ENCODE peak calls at places on chromosomes 13 and 19, in nine cellular contexts. Q is body of pancreas, E is WERI-Rb-1, J is thoracic aorta, B is neural progenitor cell, N is fibroblast of lung, P is cardiac muscle cell, A is mesendoderm, H is SJCRH30. M is an unnamed sample. For H3K36me3, the result is how much of the 10 kb centered on the place peaks cover.

GRCh38 chr13:55583953-55584593 is 1556.6 kb upstream of the PRR20A start:
- DNase-seq in Q (no peak), E (no peak), J (no peak), B (no peak), N (no peak), P (no peak), A (peak), H (no peak), M (no peak)

GRCh38 chr19:15467734-15468214 is 3.4 kb upstream of the RASAL3 start:
- DNase-seq in Q (no peak), E (no peak), J (no peak), B (no peak), N (no peak), P (no peak), A (no peak), H (no peak), M (no peak)

GRCh38 chr19:46840157-46840942 is 10.3 kb downstream of the AP2S1 start:
- DNase-seq in Q (peak), E (peak), J (no peak), B (peak), N (peak), P (peak), A (peak), H (peak), M (no peak)

GRCh38 chr19:42122691-42123607 is 9.3 kb downstream of the POU2F2 start:
- DNase-seq in Q (no peak), E (no peak), J (no peak), B (no peak), N (no peak), P (no peak), A (no peak), H (no peak), M (no peak)

GRCh38 chr13:105048685-105049084 is 1486.8 kb downstream of the EFNB2 start:
- DNase-seq in Q (no peak), E (peak), J (no peak), B (no peak), N (no peak), P (no peak), A (no peak), H (no peak), M (no peak)

GRCh38 chr13:78978381-78978998 is 319.5 kb upstream of the OBI1 start:
- DNase-seq in Q (peak), E (peak), J (no peak), B (peak), N (peak), P (peak), A (peak), H (peak), M (peak)

GRCh38 chr13:100535401-100536135 is 53.0 kb downstream of the GGACT start:
- DNase-seq in Q (no peak), E (no peak), J (no peak), B (no peak), N (peak), P (no peak), A (no peak), H (no peak), M (no peak)

GRCh38 chr13:97108535-97108910 is 113.6 kb upstream of the MBNL2 start:
- DNase-seq in Q (no peak), E (no peak), J (no peak), B (no peak), N (peak), P (no peak), A (no peak), H (no peak), M (no peak)

GRCh38 chr13:28492527-28493367 is 2.2 kb downstream of the FLT1 start:
- DNase-seq in Q (no peak), E (no peak), J (no peak), B (peak), N (no peak), P (peak), A (peak), H (no peak), M (peak)

GRCh38 chr19:11092181-11092538 is 2.9 kb downstream of the LDLR start:
- DNase-seq in Q (peak), E (no peak), J (no peak), B (no peak), N (peak), P (no peak), A (no peak), H (no peak), M (no peak)

GRCh38 chr19:45971260-45971902 is 2.3 kb downstream of the NOVA2 start:
- DNase-seq in Q (no peak), E (no peak), J (no peak), B (no peak), N (no peak), P (no peak), A (no peak), H (no peak), M (no peak)

GRCh38 chr13:23081246-23081645 is 99.5 kb upstream of the SGCG start:
- DNase-seq in Q (no peak), E (no peak), J (no peak), B (no peak), N (peak), P (no peak), A (no peak), H (no peak), M (no peak)

GRCh38 chr13:20525144-20525600 is 485 bp downstream of the CRYL1 start:
- DNase-seq in Q (peak), E (peak), J (no peak), B (peak), N (peak), P (peak), A (peak), H (no peak), M (no peak)

GRCh38 chr13:23467048-23467931 is 33.8 kb upstream of the SACS start:
- DNase-seq in Q (no peak), E (no peak), J (no peak), B (peak), N (peak), P (peak), A (no peak), H (peak), M (peak)

GRCh38 chr19:40165362-40165937 is 25.8 kb upstream of the MAP3K10 start:
- DNase-seq in Q (peak), E (peak), J (no peak), B (peak), N (peak), P (peak), A (peak), H (peak), M (no peak)

GRCh38 chr13:40164137-40164536 is 502.3 kb downstream of the FOXO1 start:
- DNase-seq in Q (no peak), E (no peak), J (no peak), B (no peak), N (peak), P (no peak), A (no peak), H (no peak), M (no peak)

GRCh38 chr13:112684041-112684440 is 5.8 kb upstream of the ATP11A start:
- DNase-seq in Q (no peak), E (no peak), J (no peak), B (no peak), N (no peak), P (no peak), A (no peak), H (no peak), M (no peak)

GRCh38 chr19:58033741-58034475 is at the start of gene ZSCAN1:
- DNase-seq in Q (peak), E (peak), J (no peak), B (peak), N (peak), P (peak), A (peak), H (peak), M (no peak)

GRCh38 chr19:45782820-45783785 is 813 bp upstream of the DMPK start:
- DNase-seq in Q (no peak), E (no peak), J (no peak), B (no peak), N (peak), P (peak), A (no peak), H (peak), M (peak)

GRCh38 chr13:43363156-43363918 is 340.0 kb downstream of the DNAJC15 start:
- DNase-seq in Q (no peak), E (no peak), J (no peak), B (no peak), N (peak), P (no peak), A (no peak), H (no peak), M (no peak)

GRCh38 chr13:97367427-97367826 is 66.5 kb upstream of the RAP2A start:
- DNase-seq in Q (no peak), E (no peak), J (no peak), B (peak), N (peak), P (no peak), A (peak), H (peak), M (peak)

GRCh38 chr13:60090579-60090978 is 73.1 kb downstream of the DIAPH3 start:
- DNase-seq in Q (no peak), E (no peak), J (no peak), B (no peak), N (peak), P (no peak), A (peak), H (no peak), M (peak)

GRCh38 chr19:55901369-55902079 is 30.6 kb downstream of the NLRP13 start:
- DNase-seq in Q (no peak), E (no peak), J (no peak), B (no peak), N (no peak), P (no peak), A (no peak), H (no peak), M (no peak)

GRCh38 chr13:34416833-34417425 is 525.1 kb upstream of the NBEA start:
- DNase-seq in Q (no peak), E (no peak), J (peak), B (no peak), N (peak), P (no peak), A (no peak), H (peak), M (no peak)

GRCh38 chr19:46378268-46378667 is 31.4 kb downstream of the PPP5C start:
- DNase-seq in Q (no peak), E (no peak), J (no peak), B (no peak), N (peak), P (no peak), A (no peak), H (no peak), M (peak)

GRCh38 chr19:51887522-51888498 is at the start of gene ZNF577:
- DNase-seq in Q (peak), E (peak), J (peak), B (peak), N (peak), P (peak), A (peak), H (peak), M (peak)

GRCh38 chr13:42762917-42763316 is 18.5 kb upstream of the FAM216B start:
- DNase-seq in Q (no peak), E (no peak), J (no peak), B (no peak), N (peak), P (no peak), A (peak), H (no peak), M (peak)

GRCh38 chr13:30743319-30744055 is 8.1 kb downstream of the ALOX5AP start:
- DNase-seq in Q (peak), E (no peak), J (peak), B (no peak), N (peak), P (no peak), A (no peak), H (peak), M (peak)

GRCh38 chr13:30464496-30465351 is 1.0 kb downstream of the HMGB1 start:
- DNase-seq in Q (peak), E (peak), J (peak), B (peak), N (peak), P (peak), A (peak), H (peak), M (no peak)

GRCh38 chr13:95921485-95921884 is 131.7 kb downstream of the UGGT2 start:
- DNase-seq in Q (no peak), E (no peak), J (no peak), B (no peak), N (no peak), P (no peak), A (no peak), H (no peak), M (peak)

GRCh38 chr19:18889949-18890745 is 5.8 kb downstream of the CERS1 start:
- DNase-seq in Q (no peak), E (no peak), J (no peak), B (no peak), N (no peak), P (no peak), A (no peak), H (no peak), M (no peak)

GRCh38 chr13:26476111-26476743 is 81.3 kb upstream of the WASF3 start:
- DNase-seq in Q (no peak), E (no peak), J (no peak), B (peak), N (peak), P (no peak), A (peak), H (peak), M (no peak)

GRCh38 chr19:14434157-14434501 is 1.0 kb downstream of the PKN1 start:
- DNase-seq in Q (peak), E (no peak), J (no peak), B (no peak), N (no peak), P (no peak), A (no peak), H (no peak), M (no peak)

GRCh38 chr19:1128111-1128510 is 24.3 kb downstream of the GPX4 start:
- DNase-seq in Q (no peak), E (no peak), J (no peak), B (no peak), N (no peak), P (no peak), A (no peak), H (no peak), M (no peak)

GRCh38 chr19:1123885-1124677 is 20.3 kb downstream of the GPX4 start:
- DNase-seq in Q (no peak), E (no peak), J (no peak), B (no peak), N (no peak), P (no peak), A (no peak), H (no peak), M (no peak)

GRCh38 chr19:1129535-1129934 is 25.7 kb downstream of the GPX4 start:
- DNase-seq in Q (no peak), E (no peak), J (no peak), B (no peak), N (no peak), P (no peak), A (no peak), H (no peak), M (no peak)

GRCh38 chr19:1125601-1126533 is 22.1 kb downstream of the GPX4 start:
- DNase-seq in Q (no peak), E (no peak), J (no peak), B (no peak), N (peak), P (no peak), A (no peak), H (no peak), M (no peak)

GRCh38 chr19:1126984-1127760 is 23.4 kb downstream of the GPX4 start:
- DNase-seq in Q (no peak), E (no peak), J (no peak), B (no peak), N (no peak), P (no peak), A (no peak), H (no peak), M (no peak)
- H3K36me3 ChIP-seq in Q (under half), E (under half), J (under half), B (under half), N (under half), P (under half), A (under half), H (under half), M (half or more)

DNA sequence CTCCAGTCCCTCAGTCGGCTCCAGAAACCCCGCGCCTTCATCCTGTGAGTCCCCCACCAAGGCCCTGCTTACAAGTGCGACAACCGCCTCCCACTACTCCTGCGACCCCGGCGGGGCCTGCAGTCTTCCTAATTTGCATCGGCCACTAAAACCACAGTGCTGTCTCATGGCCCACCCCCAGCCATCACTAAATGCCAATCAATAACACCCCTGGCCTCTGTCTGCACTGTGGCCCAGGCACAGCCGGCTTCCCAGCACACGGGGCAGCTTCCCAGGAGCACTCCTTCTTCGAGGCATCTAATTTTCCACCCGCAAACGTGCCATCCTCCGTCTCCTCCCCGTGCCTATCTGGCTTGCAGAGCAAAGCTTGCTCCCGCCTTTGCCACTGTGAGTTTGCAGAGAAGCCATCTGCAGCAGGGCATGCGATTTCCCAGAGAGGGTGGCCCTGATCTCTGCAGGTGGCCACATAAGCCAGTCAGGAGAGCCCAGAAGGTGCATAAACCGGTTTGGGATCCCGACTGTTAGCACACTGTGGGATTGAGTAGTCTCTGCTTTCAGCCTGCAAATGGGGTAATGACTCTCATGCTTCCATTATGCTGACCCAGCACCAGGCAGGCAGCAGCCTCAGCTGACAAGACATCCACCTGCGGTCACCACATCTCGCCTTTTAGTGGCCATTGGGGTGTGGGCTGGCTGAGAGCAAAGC is 34.0 kb upstream of the USE1 start:
- DNase-seq in Q (no peak), E (no peak), J (no peak), B (peak), N (no peak), P (no peak), A (peak), H (no peak), M (no peak)
- H3K36me3 ChIP-seq in Q (under half), E (under half), J (half or more), B (under half), N (under half), P (under half), A (under half), H (under half), M (under half)

GRCh38 chr13:99297330-99297729 is 9.9 kb downstream of the GPR183 start:
- DNase-seq in Q (no peak), E (no peak), J (no peak), B (no peak), N (no peak), P (no peak), A (no peak), H (no peak), M (no peak)
- H3K36me3 ChIP-seq in Q (under half), E (under half), J (under half), B (under half), N (under half), P (under half), A (under half), H (under half), M (under half)

GRCh38 chr19:21117041-21117907 is 24.6 kb upstream of the ZNF431 start:
- DNase-seq in Q (no peak), E (no peak), J (no peak), B (no peak), N (no peak), P (no peak), A (peak), H (no peak), M (no peak)
- H3K36me3 ChIP-seq in Q (under half), E (under half), J (under half), B (under half), N (under half), P (under half), A (under half), H (half or more), M (under half)

DNA sequence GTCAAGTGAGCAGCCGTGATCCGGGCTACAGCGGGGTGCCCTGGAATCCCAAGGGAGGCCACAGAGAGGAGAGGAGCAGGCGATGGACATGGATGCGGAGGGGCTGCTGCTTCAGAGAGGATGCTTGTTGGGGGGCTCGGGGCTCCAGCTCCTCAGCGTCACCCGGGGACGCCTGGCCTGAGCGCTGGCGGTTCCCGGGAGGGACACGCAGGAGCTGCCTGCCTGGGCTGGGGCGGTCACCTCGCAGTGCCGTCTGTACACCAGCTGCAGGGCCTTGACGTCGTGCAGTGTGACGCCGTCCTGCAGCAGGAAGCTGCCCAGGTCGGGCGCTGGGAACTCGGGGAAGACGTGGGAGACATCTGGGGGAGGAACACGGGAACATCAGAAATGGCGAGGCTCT is 29.9 kb upstream of the RANBP3 start:
- DNase-seq in Q (no peak), E (no peak), J (no peak), B (no peak), N (no peak), P (no peak), A (no peak), H (no peak), M (no peak)
- H3K36me3 ChIP-seq in Q (under half), E (under half), J (under half), B (under half), N (under half), P (under half), A (under half), H (under half), M (under half)

DNA sequence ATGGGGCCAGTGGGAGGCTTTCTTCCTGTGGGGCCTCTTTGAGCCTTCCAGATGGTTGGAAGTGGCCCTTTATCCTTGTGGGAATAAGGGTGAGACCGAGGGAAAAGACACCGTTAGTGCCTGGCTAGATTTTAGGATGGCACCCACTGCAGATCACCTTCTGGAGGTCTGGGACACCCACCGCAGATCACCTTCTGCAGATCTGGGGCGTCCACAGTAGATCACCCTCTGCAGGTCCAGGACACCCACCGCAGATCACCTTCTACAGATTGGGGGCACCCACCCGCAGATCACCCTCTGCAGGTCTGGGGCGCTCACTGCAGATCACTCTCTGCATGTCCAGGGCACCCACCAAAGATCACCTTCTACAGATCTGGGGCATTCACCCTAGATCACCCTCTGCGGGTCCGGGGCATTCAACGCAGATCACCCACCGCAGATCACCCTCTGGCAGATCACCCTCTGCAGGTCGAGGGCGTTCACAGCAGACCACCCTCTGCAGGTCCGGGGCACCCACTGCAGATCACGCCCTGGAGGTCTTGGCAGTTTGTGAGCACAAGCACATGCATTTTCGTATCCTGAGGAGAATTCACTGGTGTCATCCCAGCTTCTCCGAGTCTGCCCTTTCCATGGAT is 153.4 kb upstream of the TSHZ3 start:
- DNase-seq in Q (no peak), E (no peak), J (no peak), B (no peak), N (no peak), P (no peak), A (no peak), H (no peak), M (no peak)
- H3K36me3 ChIP-seq in Q (under half), E (under half), J (under half), B (under half), N (under half), P (under half), A (under half), H (under half), M (under half)

GRCh38 chr13:50226515-50227147 is 211.4 kb downstream of the KCNRG start:
- DNase-seq in Q (no peak), E (no peak), J (no peak), B (no peak), N (no peak), P (no peak), A (no peak), H (no peak), M (no peak)

GRCh38 chr13:50228527-50228926 is 213.3 kb downstream of the KCNRG start:
- DNase-seq in Q (no peak), E (peak), J (no peak), B (no peak), N (no peak), P (no peak), A (no peak), H (no peak), M (no peak)

GRCh38 chr13:50230365-50230978 is 215.2 kb downstream of the KCNRG start:
- DNase-seq in Q (no peak), E (no peak), J (no peak), B (no peak), N (peak), P (no peak), A (no peak), H (no peak), M (peak)

GRCh38 chr13:50227356-50227755 is 212.1 kb downstream of the KCNRG start:
- DNase-seq in Q (no peak), E (no peak), J (no peak), B (no peak), N (no peak), P (no peak), A (no peak), H (no peak), M (no peak)

DNA sequence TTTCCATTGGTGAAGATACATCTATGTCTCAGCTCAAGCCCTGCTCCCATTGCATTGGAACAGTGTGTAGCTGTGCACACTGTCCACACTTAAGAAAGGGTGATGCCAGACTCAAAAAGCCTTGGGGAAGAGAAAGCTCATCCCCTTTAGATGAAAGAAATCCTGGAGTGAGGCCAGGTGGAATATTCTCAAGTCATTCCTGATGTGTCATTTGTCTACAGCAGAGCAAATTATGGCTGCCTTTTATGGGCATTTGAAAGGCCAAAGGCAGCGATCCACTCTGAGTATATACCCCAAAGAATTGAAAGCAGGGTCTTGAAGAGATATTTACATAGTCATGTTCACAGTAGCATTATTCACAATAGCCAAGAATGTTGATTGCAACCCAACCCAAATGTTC is 214.7 kb downstream of the KCNRG start:
- DNase-seq in Q (no peak), E (no peak), J (no peak), B (no peak), N (peak), P (no peak), A (no peak), H (no peak), M (no peak)
- H3K36me3 ChIP-seq in Q (under half), E (under half), J (under half), B (under half), N (under half), P (under half), A (under half), H (under half), M (under half)